ENCODE peak calls at places on chromosome 11, in nine cellular contexts. B, I, N, L, P, Y, A, O and D are unnamed samples.
A peak's percentile ranks its signal among the peaks of the same experiment; 100 is the strongest.

GRCh38 chr11:2694495-2694894 is 5.3 kb downstream of the KCNQ1OT1 start:
- DNase-seq in A (no peak), B (no peak), Y (no peak), L (no peak), O (no peak), I (no peak), N (no peak), P (no peak), D (no peak)

GRCh38 chr11:1259076-1259461 is 36.2 kb downstream of the MUC5B start:
- DNase-seq in O (no peak), P (no peak), A (no peak), I (no peak), B (peak; percentile 14), L (no peak), Y (no peak), N (no peak), D (no peak)

GRCh38 chr11:88100161-88100560 is 75.1 kb downstream of the RAB38 start:
- DNase-seq in L (no peak), A (no peak), P (no peak), I (peak; percentile 2), O (no peak), N (no peak), Y (no peak), B (peak; percentile 12), D (no peak)

GRCh38 chr11:112526699-112527410 is 266.2 kb upstream of the PLET1 start:
- DNase-seq in P (no peak), B (peak; percentile 68), L (no peak), N (no peak), I (no peak), Y (no peak), A (peak; percentile 58), O (no peak), D (no peak)

GRCh38 chr11:26858098-26858497 is 135.8 kb upstream of the FIBIN start:
- DNase-seq in L (no peak), A (no peak), N (no peak), I (no peak), Y (no peak), O (no peak), B (no peak), P (no peak), D (no peak)

GRCh38 chr11:102177126-102177525 is 66.9 kb downstream of the YAP1 start:
- DNase-seq in O (no peak), P (no peak), A (no peak), L (no peak), Y (no peak), N (no peak), B (peak; percentile 42), I (no peak), D (no peak)

GRCh38 chr11:13043912-13044628 is 35.0 kb downstream of the RASSF10 start:
- DNase-seq in L (no peak), O (no peak), Y (peak; percentile 54), P (no peak), A (no peak), N (no peak), B (no peak), I (no peak), D (no peak)

GRCh38 chr11:126544311-126545056 is 189.0 kb downstream of the ST3GAL4 start:
- DNase-seq in L (peak; percentile 94), N (no peak), I (peak; percentile 34), O (no peak), B (peak; percentile 59), Y (peak; percentile 25), A (peak; percentile 2), P (no peak), D (no peak)

GRCh38 chr11:32032478-32032877 is 58.4 kb upstream of the RCN1 start:
- DNase-seq in B (peak; percentile 73), O (no peak), L (no peak), A (no peak), N (no peak), P (no peak), I (no peak), Y (no peak), D (no peak)

GRCh38 chr11:119975561-119976152 is 162.3 kb downstream of the TRIM29 start:
- DNase-seq in L (peak; percentile 90), B (no peak), I (no peak), N (no peak), A (no peak), Y (no peak), O (peak; percentile 56), P (no peak), D (no peak)

GRCh38 chr11:32706985-32707736 is 87.3 kb downstream of the CCDC73 start:
- DNase-seq in L (no peak), Y (no peak), N (no peak), P (no peak), I (peak; percentile 10), A (peak; percentile 73), O (no peak), B (peak; percentile 85), D (no peak)

GRCh38 chr11:108616549-108616948 is 23.0 kb upstream of the EXPH5 start:
- DNase-seq in I (peak; percentile 65), P (no peak), A (peak; percentile 99), Y (no peak), L (no peak), B (peak; percentile 93), O (no peak), N (no peak), D (no peak)

GRCh38 chr11:93497575-93497974 is 45.6 kb downstream of the SMCO4 start:
- DNase-seq in I (no peak), L (no peak), O (no peak), Y (no peak), B (no peak), P (no peak), A (no peak), N (no peak), D (no peak)

GRCh38 chr11:122344281-122344680 is 228.3 kb upstream of the BLID start:
- DNase-seq in A (peak; percentile 65), P (no peak), Y (no peak), B (peak; percentile 83), O (no peak), I (peak; percentile 8), L (no peak), N (no peak), D (no peak)

GRCh38 chr11:87425391-87425790 is 387.7 kb downstream of the TMEM135 start:
- DNase-seq in P (no peak), Y (no peak), A (peak; percentile 35), B (peak; percentile 78), L (no peak), O (no peak), N (no peak), I (no peak), D (no peak)

GRCh38 chr11:75570559-75571139 is 8.6 kb downstream of the SERPINH1 start:
- DNase-seq in B (no peak), I (no peak), P (no peak), Y (no peak), A (no peak), L (no peak), O (no peak), N (no peak), D (no peak)

GRCh38 chr11:86696004-86696403 is 23.6 kb upstream of the ME3 start:
- DNase-seq in L (no peak), I (peak; percentile 84), P (no peak), N (no peak), O (no peak), Y (no peak), B (peak; percentile 92), A (peak; percentile 86), D (no peak)

GRCh38 chr11:110918351-110918750 is 206.1 kb upstream of the ARHGAP20 start:
- DNase-seq in B (no peak), I (no peak), P (no peak), L (no peak), N (no peak), A (no peak), Y (no peak), O (no peak), D (no peak)

GRCh38 chr11:120835601-120836228 is 188.2 kb upstream of the TBCEL start:
- DNase-seq in A (no peak), L (no peak), N (no peak), I (no peak), P (no peak), Y (no peak), B (peak; percentile 23), O (no peak), D (no peak)

GRCh38 chr11:128725630-128726461 is 32.0 kb downstream of the FLI1 start:
- DNase-seq in P (peak; percentile 46), B (peak; percentile 53), I (no peak), O (no peak), N (no peak), Y (no peak), L (no peak), A (peak; percentile 68), D (peak; percentile 33)

GRCh38 chr11:116687458-116688201 is 85.2 kb downstream of the BUD13 start:
- DNase-seq in P (no peak), I (no peak), Y (no peak), L (peak; percentile 81), B (no peak), N (no peak), A (no peak), O (no peak), D (no peak)

GRCh38 chr11:21446939-21447590 is 745.8 kb upstream of the ANO5 start:
- DNase-seq in A (no peak), P (no peak), I (no peak), Y (no peak), O (no peak), B (no peak), N (no peak), L (no peak), D (no peak)

DNA sequence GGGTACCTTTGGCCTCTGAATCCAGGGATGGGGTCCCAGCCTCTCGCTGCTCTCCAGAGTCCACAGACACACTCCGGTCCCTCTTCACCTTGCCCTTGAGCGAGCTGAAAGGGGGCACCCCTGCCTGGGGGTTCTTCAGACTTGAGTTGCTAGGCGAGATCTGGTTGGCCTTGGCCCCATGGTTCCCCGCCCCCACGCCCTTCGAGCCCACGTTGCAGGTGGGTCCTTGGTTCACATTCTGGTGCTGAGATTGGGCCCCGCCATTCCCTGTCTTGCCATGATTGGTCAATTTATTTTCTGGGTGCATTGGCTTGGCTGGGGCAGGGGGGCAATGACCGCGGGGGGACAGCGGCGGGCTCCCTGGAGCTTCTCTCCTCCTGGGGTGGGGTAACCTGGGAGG is 17.5 kb downstream of the BCL9L start:
- DNase-seq in A (no peak), O (no peak), Y (no peak), P (no peak), L (no peak), N (peak; percentile 40), B (no peak), I (no peak), D (no peak)
- H3K4me1 ChIP-seq in A (peaks cover 52% of the 10 kb centered on the region), O (peaks cover 48% of the 10 kb centered on the region), Y (peaks cover 31% of the 10 kb centered on the region), P (peaks cover 3% of the 10 kb centered on the region), L (peaks cover 58% of the 10 kb centered on the region), N (peaks cover 60% of the 10 kb centered on the region), B (peaks cover 43% of the 10 kb centered on the region), I (peaks cover 39% of the 10 kb centered on the region), D (peaks cover 66% of the 10 kb centered on the region)

GRCh38 chr11:43574949-43575915 is 105.3 kb upstream of the HSD17B12 start:
- DNase-seq in I (peak; percentile 10), A (no peak), P (no peak), L (peak; percentile 87), Y (no peak), N (no peak), O (peak; percentile 43), B (peak; percentile 86), D (no peak)
- H3K4me3 ChIP-seq in I (no peak overlapping the region), A (no peak overlapping the region), P (peak overlapping the region; percentile 1), L (peak overlapping the region; percentile 47), Y (no peak overlapping the region), N (peak overlapping the region; percentile 19), O (peak overlapping the region; percentile 57), B (peak overlapping the region; percentile 70), D (no peak overlapping the region)

GRCh38 chr11:35274909-35275807 is 136.2 kb downstream of the CD44 start:
- DNase-seq in A (peak; percentile 48), I (no peak), P (no peak), N (peak; percentile 74), Y (peak; percentile 57), O (peak; percentile 51), L (peak; percentile 3), B (peak; percentile 71), D (no peak)
- H3K27ac ChIP-seq in A (peak overlapping the region; percentile 87), I (no peak overlapping the region), P (peak overlapping the region; percentile 45), N (peak overlapping the region; percentile 7), Y (no peak overlapping the region), O (no peak overlapping the region), L (no peak overlapping the region), B (peak overlapping the region; percentile 16), D (no peak overlapping the region)

GRCh38 chr11:65646921-65647701 is 9.2 kb downstream of the SIPA1 start:
- DNase-seq in N (peak; percentile 83), A (no peak), L (peak; percentile 57), B (peak; percentile 57), I (peak; percentile 66), Y (peak; percentile 78), P (no peak), O (peak; percentile 30), D (no peak)
- H3K4me1 ChIP-seq in N (peaks cover 26% of the 10 kb centered on the region), A (peaks cover 44% of the 10 kb centered on the region), L (peaks cover 3% of the 10 kb centered on the region), B (no peaks in the 10 kb centered on the region), I (peaks cover 21% of the 10 kb centered on the region), Y (peaks cover 7% of the 10 kb centered on the region), P (no peaks in the 10 kb centered on the region), O (peaks cover 13% of the 10 kb centered on the region), D (peaks cover 34% of the 10 kb centered on the region)